ENCODE peak calls at places on chromosomes 6 and 20, in four cellular contexts. T, B, G and F are unnamed samples.
A peak's percentile ranks its signal among the peaks of the same experiment; 100 is the strongest.

GRCh38 chr6:108630050-108630714 is 69.5 kb downstream of the FOXO3 start:
- DNase-seq in T (no peak), B (no peak), G (peak; percentile 31), F (peak; percentile 35)

GRCh38 chr6:64733433-64733832 is 973.6 kb downstream of the EYS start:
- DNase-seq in T (no peak), B (no peak), G (peak; percentile 33), F (no peak)

GRCh38 chr6:105504660-105505059 is 101.8 kb upstream of the PREP start:
- DNase-seq in T (no peak), B (no peak), G (no peak), F (no peak)

GRCh38 chr6:107561325-107561724 is 71.4 kb downstream of the SOBP start:
- DNase-seq in T (no peak), B (no peak), G (no peak), F (no peak)

GRCh38 chr6:170028629-170029345 is 262.1 kb downstream of the DLL1 start:
- DNase-seq in T (no peak), B (no peak), G (no peak), F (no peak)

GRCh38 chr20:19260412-19261090 is 48.1 kb downstream of the SLC24A3 start:
- DNase-seq in T (no peak), B (no peak), G (no peak), F (no peak)

GRCh38 chr6:127300411-127300810 is 33.7 kb downstream of the RNF146 start:
- DNase-seq in T (peak; percentile 47), B (no peak), G (peak; percentile 92), F (peak; percentile 92)

GRCh38 chr6:110664933-110665332 is 150.3 kb downstream of the CDK19 start:
- DNase-seq in T (no peak), B (no peak), G (no peak), F (peak; percentile 53)

GRCh38 chr6:72464791-72465691 is 156.8 kb upstream of the KCNQ5 start:
- DNase-seq in T (no peak), B (no peak), G (peak; percentile 66), F (peak; percentile 83)

GRCh38 chr20:47317127-47317895 is 39.2 kb downstream of the ZMYND8 start:
- DNase-seq in T (peak; percentile 85), B (no peak), G (peak; percentile 97), F (peak; percentile 98)

GRCh38 chr6:94673251-94673650 is 904.1 kb upstream of the MANEA start:
- DNase-seq in T (no peak), B (no peak), G (no peak), F (no peak)

GRCh38 chr6:45577836-45578504 is 200.2 kb upstream of the SUPT3H start:
- DNase-seq in T (no peak), B (peak; percentile 28), G (no peak), F (peak; percentile 43)

GRCh38 chr6:16108996-16109658 is 19.8 kb upstream of the MYLIP start:
- DNase-seq in T (no peak), B (no peak), G (no peak), F (no peak)

GRCh38 chr6:112179631-112180030 is 74.7 kb downstream of the LAMA4 start:
- DNase-seq in T (no peak), B (no peak), G (no peak), F (peak; percentile 40)

GRCh38 chr6:87945966-87946365 is 101.7 kb upstream of the SPACA1 start:
- DNase-seq in T (no peak), B (no peak), G (no peak), F (no peak)

GRCh38 chr20:1685304-1686052 is 27.9 kb upstream of the SIRPG start:
- DNase-seq in T (no peak), B (peak; percentile 30), G (no peak), F (no peak)
- H3K56ac ChIP-seq in T (no peak overlapping the region), B (no peak overlapping the region), G (no peak overlapping the region), F (no peak overlapping the region)

GRCh38 chr20:4162766-4163165 is 147.4 kb upstream of the RNF24 start:
- DNase-seq in T (no peak), B (peak; percentile 40), G (no peak), F (no peak)
- H3K23ac ChIP-seq in T (no peak overlapping the region), B (no peak overlapping the region), G (peak overlapping the region; percentile 30), F (no peak overlapping the region)

GRCh38 chr6:79230149-79230548 is 4.3 kb downstream of the HMGN3 start:
- DNase-seq in T (no peak), B (no peak), G (no peak), F (no peak)
- H3K56ac ChIP-seq in T (no peak overlapping the region), B (no peak overlapping the region), G (no peak overlapping the region), F (no peak overlapping the region)

DNA sequence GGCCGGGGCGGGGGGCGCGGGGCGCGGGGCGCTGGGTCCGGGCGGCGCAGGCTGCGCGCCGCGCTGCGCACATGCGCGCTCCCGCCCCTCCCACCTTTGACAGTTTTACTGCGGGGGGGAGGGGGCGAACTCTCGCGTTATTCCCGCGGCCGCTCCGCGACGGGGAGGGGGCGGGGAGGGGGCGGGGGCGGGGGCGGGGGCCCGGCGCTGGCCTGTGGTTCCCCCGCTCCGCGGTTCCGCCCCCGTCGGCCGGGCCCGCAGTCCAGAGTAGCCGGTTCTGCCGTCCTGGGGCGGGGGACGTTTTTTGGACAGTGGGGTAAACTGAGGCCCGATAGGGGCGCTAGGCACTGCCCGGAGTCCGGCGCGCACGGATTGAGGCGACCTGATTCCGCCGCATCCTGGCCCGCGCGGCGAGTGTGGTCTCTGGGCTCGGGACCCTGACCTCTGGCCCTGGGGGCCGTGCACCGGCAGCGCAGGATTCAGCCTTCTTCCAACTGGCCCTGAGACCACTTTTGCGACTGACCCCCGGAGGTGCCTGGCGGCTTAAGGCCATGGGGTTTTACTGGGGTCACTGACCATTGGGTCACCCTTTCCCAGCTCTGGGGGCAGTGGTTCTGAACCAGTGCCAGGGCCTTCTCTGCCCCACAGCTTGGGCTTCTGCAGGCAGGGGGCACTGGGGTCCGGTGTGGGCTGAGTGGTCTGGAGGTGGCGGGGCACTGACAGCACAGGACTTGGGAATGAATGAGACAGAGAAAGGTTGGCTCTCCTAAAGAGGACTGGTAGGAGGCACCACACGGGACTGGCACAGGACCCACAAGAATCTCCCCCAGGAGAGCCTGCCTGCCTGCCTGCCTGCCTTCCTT is at the start of gene ZNF512B:
- DNase-seq in T (peak; percentile 57), B (peak; percentile 82), G (peak; percentile 72), F (peak; percentile 50)
- H3K23ac ChIP-seq in T (no peak within 1 kb of the TSS), B (no peak within 1 kb of the TSS), G (peak within 1 kb of the TSS; percentile 45), F (peak within 1 kb of the TSS; percentile 80)